ENCODE peak calls at places on chromosomes 2 and 18, in six cellular contexts. One of them, this sample, is unnamed.

GRCh38 chr18:58128286-58129018 is 84.4 kb downstream of the NEDD4L start:
- DNase-seq in AG04449: no peak
- DNase-seq in vagina: no peak
- DNase-seq in brain microvascular endothelial cell: no peak
- DNase-seq in lung: no peak
- DNase-seq in kidney epithelial cell: peak; percentile 86
- DNase-seq in this sample: no peak

GRCh38 chr2:147660680-147661079 is 184.1 kb upstream of the ACVR2A start:
- DNase-seq in lung: no peak
- DNase-seq in AG04449: no peak
- DNase-seq in kidney epithelial cell: no peak
- DNase-seq in vagina: no peak
- DNase-seq in brain microvascular endothelial cell: no peak
- DNase-seq in this sample: no peak

GRCh38 chr2:137107925-137108324 is 342.6 kb downstream of the THSD7B start:
- DNase-seq in vagina: no peak
- DNase-seq in lung: no peak
- DNase-seq in brain microvascular endothelial cell: no peak
- DNase-seq in AG04449: no peak
- DNase-seq in kidney epithelial cell: no peak
- DNase-seq in this sample: no peak

GRCh38 chr2:54724150-54724559 is 693 bp downstream of the EML6 start:
- DNase-seq in lung: no peak
- DNase-seq in AG04449: no peak
- DNase-seq in kidney epithelial cell: no peak
- DNase-seq in brain microvascular endothelial cell: no peak
- DNase-seq in vagina: no peak
- DNase-seq in this sample: peak; percentile 5

GRCh38 chr2:6011871-6012380 is 319.7 kb downstream of the SOX11 start:
- DNase-seq in vagina: no peak
- DNase-seq in lung: no peak
- DNase-seq in kidney epithelial cell: no peak
- DNase-seq in brain microvascular endothelial cell: no peak
- DNase-seq in AG04449: no peak
- DNase-seq in this sample: no peak

GRCh38 chr2:233118601-233119000 is 58.5 kb downstream of the INPP5D start:
- DNase-seq in brain microvascular endothelial cell: no peak
- DNase-seq in AG04449: no peak
- DNase-seq in vagina: no peak
- DNase-seq in kidney epithelial cell: no peak
- DNase-seq in lung: no peak
- DNase-seq in this sample: no peak

GRCh38 chr18:53790817-53791216 is 433.7 kb downstream of the MBD2 start:
- DNase-seq in kidney epithelial cell: no peak
- DNase-seq in vagina: no peak
- DNase-seq in brain microvascular endothelial cell: no peak
- DNase-seq in AG04449: peak; percentile 23
- DNase-seq in lung: no peak
- DNase-seq in this sample: no peak

GRCh38 chr2:126038901-126039300 is 617.1 kb upstream of the GYPC start:
- DNase-seq in kidney epithelial cell: no peak
- DNase-seq in lung: no peak
- DNase-seq in brain microvascular endothelial cell: no peak
- DNase-seq in vagina: no peak
- DNase-seq in AG04449: no peak
- DNase-seq in this sample: no peak

GRCh38 chr2:30716117-30716900 is 90.9 kb downstream of the CAPN13 start:
- DNase-seq in kidney epithelial cell: no peak
- DNase-seq in vagina: peak; percentile 71
- DNase-seq in brain microvascular endothelial cell: no peak
- DNase-seq in lung: peak; percentile 23
- DNase-seq in AG04449: no peak
- DNase-seq in this sample: no peak

GRCh38 chr2:46230115-46230571 is 67.1 kb upstream of the EPAS1 start:
- DNase-seq in brain microvascular endothelial cell: no peak
- DNase-seq in vagina: no peak
- DNase-seq in lung: no peak
- DNase-seq in kidney epithelial cell: peak; percentile 12
- DNase-seq in AG04449: no peak
- DNase-seq in this sample: peak; percentile 36

GRCh38 chr2:222424729-222425671 is 657 bp downstream of the SGPP2 start:
- DNase-seq in AG04449: no peak
- DNase-seq in kidney epithelial cell: no peak
- DNase-seq in lung: peak; percentile 34
- DNase-seq in brain microvascular endothelial cell: no peak
- DNase-seq in vagina: peak; percentile 67
- DNase-seq in this sample: no peak

GRCh38 chr2:11168488-11168887 is 13.2 kb downstream of the SLC66A3 start:
- DNase-seq in brain microvascular endothelial cell: no peak
- DNase-seq in AG04449: no peak
- DNase-seq in lung: no peak
- DNase-seq in vagina: no peak
- DNase-seq in kidney epithelial cell: no peak
- DNase-seq in this sample: no peak

GRCh38 chr2:11166476-11166875 is 11.2 kb downstream of the SLC66A3 start:
- DNase-seq in kidney epithelial cell: no peak
- DNase-seq in AG04449: no peak
- DNase-seq in lung: no peak
- DNase-seq in vagina: no peak
- DNase-seq in brain microvascular endothelial cell: no peak
- DNase-seq in this sample: no peak

GRCh38 chr2:11163439-11164317 is 8.4 kb downstream of the SLC66A3 start:
- DNase-seq in lung: no peak
- DNase-seq in vagina: no peak
- DNase-seq in brain microvascular endothelial cell: no peak
- DNase-seq in kidney epithelial cell: no peak
- DNase-seq in AG04449: no peak
- DNase-seq in this sample: no peak

GRCh38 chr2:11174222-11174621 is 19.0 kb downstream of the SLC66A3 start:
- DNase-seq in brain microvascular endothelial cell: no peak
- DNase-seq in AG04449: no peak
- DNase-seq in vagina: no peak
- DNase-seq in lung: no peak
- DNase-seq in kidney epithelial cell: no peak
- DNase-seq in this sample: no peak

DNA sequence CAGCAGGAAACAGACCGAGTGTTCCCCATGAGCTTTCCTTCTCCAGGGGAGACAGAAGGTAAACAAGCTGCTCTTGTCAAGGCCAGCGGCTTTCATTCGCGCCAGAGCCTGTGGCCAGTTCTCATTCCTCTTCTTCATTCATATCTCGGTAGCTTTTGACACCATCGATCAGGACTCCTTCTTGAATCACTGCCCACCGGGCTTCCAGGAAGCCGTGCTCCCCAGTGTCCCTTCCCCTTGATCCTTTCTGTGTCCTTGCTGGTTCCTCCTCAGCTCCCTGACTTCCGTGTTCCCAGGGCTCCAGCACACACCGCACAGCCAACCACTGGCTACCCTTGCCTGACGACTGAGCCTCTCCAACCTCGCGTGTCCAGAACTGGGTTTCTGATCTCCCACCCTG is 14.1 kb downstream of the SLC66A3 start:
- DNase-seq in vagina: no peak
- DNase-seq in kidney epithelial cell: no peak
- DNase-seq in lung: no peak
- DNase-seq in brain microvascular endothelial cell: no peak
- DNase-seq in AG04449: no peak
- DNase-seq in this sample: no peak
- TF ChIP-seq CTCF in vagina: no peak
- TF ChIP-seq CTCF in kidney epithelial cell: no peak
- TF ChIP-seq CTCF in lung: no peak
- TF ChIP-seq CTCF in brain microvascular endothelial cell: no peak
- TF ChIP-seq CTCF in AG04449: no peak
- TF ChIP-seq CTCF in this sample: no peak

DNA sequence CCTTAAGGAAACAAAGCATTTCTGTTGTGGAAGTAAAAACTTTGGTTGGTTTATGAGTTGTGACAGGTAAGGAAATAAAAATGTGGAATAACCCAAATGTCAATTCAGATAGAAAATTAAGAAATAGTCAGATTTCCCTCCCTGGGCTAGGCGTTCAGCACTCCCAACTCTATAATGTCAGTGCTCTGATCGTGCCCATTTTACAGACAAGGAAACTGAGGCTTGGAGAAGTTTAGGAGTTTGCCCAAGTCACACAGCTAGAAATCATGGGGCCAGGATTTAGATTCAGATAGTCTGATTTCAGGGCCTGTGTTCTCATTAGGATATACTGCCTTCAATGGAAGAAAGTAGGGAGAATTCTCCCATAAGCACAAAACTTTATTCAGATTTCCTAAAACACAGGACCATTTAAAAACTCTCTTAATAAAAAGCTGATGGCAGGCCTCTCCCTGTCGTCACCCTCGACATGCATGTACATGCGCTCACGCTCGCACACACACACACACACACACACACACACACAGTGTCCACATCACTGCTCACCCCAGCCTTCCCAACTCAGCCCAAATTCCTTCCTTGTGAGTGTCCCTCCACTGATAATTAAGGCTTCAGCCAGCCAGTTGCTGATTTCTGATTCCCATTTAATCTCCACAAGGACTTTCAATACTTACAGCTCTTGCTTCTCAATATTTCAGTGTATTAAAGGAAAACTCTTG is 49.1 kb upstream of the SLC14A2 start:
- DNase-seq in kidney epithelial cell: no peak
- DNase-seq in vagina: no peak
- DNase-seq in brain microvascular endothelial cell: peak; percentile 82
- DNase-seq in lung: no peak
- DNase-seq in AG04449: peak; percentile 86
- DNase-seq in this sample: peak; percentile 98
- H3K4me3 ChIP-seq in kidney epithelial cell: no peak overlapping the region
- H3K4me3 ChIP-seq in vagina: no peak overlapping the region
- H3K4me3 ChIP-seq in brain microvascular endothelial cell: no peak overlapping the region
- H3K4me3 ChIP-seq in lung: no peak overlapping the region
- H3K4me3 ChIP-seq in AG04449: peak overlapping the region; percentile 29
- H3K4me3 ChIP-seq in this sample: no peak overlapping the region

DNA sequence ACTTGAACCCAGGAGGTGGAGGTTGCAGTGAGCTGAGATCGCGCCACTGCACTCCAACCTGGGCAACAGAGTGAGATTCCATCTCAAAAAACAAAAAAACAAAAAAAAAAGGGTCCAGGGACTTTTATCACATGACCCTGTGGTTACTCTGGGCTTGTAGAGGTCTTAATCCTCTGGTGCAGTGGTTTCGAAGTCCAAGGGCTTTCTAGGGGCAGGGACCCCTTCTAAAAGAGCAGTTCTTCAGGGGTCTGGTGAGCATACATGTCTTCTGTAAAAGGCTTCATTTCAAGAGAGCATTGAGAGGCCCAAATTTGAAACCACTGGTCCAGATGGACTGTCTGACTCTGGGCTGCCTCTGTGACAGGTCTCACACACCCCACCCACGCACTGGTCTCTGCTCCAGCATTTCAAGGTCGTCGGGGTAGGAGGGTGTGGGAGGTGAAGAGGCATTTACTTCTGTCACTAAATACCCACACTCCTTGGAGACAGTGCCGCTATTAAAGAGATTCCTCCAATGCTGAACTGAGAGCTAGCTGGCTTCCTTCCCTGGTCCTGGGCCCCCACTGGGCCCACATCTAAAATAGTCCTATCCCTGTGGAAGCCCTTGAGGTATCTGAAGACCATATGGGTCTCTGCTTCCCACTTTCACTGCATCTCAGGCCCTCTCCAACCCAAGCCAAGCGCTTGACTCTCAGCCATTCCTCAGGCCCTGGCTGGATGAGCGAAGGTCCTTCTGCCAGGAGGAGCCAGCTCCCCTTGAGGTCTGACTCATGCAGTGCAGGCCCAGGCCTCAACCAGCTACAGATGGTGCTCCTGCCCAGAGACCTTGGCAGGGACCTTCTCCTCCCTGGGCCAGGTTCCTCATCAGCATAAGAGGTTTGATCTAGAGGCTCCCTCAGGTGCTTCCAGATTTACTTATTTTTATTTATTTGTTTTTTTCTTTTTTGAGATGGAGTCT is 44.8 kb downstream of the PAX8 start:
- DNase-seq in AG04449: no peak
- DNase-seq in brain microvascular endothelial cell: no peak
- DNase-seq in lung: no peak
- DNase-seq in kidney epithelial cell: no peak
- DNase-seq in vagina: no peak
- DNase-seq in this sample: peak; percentile 50
- TF ChIP-seq CTCF in AG04449: peak; percentile 37
- TF ChIP-seq CTCF in brain microvascular endothelial cell: peak; percentile 48
- TF ChIP-seq CTCF in lung: no peak
- TF ChIP-seq CTCF in kidney epithelial cell: peak; percentile 24
- TF ChIP-seq CTCF in vagina: no peak
- TF ChIP-seq CTCF in this sample: peak; percentile 23

GRCh38 chr2:219417374-219417773 is 803 bp upstream of the DES start:
- DNase-seq in vagina: no peak
- DNase-seq in lung: no peak
- DNase-seq in brain microvascular endothelial cell: no peak
- DNase-seq in AG04449: no peak
- DNase-seq in kidney epithelial cell: no peak
- DNase-seq in this sample: no peak

GRCh38 chr2:219418570-219419189 is 503 bp downstream of the DES start:
- DNase-seq in kidney epithelial cell: no peak
- DNase-seq in brain microvascular endothelial cell: no peak
- DNase-seq in lung: no peak
- DNase-seq in AG04449: no peak
- DNase-seq in vagina: no peak
- DNase-seq in this sample: peak; percentile 11

GRCh38 chr2:219419331-219420197 is 1.4 kb downstream of the DES start:
- DNase-seq in lung: no peak
- DNase-seq in brain microvascular endothelial cell: no peak
- DNase-seq in AG04449: no peak
- DNase-seq in kidney epithelial cell: no peak
- DNase-seq in vagina: no peak
- DNase-seq in this sample: no peak

GRCh38 chr2:219416938-219417337 is 1.2 kb upstream of the DES start:
- DNase-seq in brain microvascular endothelial cell: no peak
- DNase-seq in AG04449: no peak
- DNase-seq in kidney epithelial cell: no peak
- DNase-seq in vagina: no peak
- DNase-seq in lung: no peak
- DNase-seq in this sample: no peak

DNA sequence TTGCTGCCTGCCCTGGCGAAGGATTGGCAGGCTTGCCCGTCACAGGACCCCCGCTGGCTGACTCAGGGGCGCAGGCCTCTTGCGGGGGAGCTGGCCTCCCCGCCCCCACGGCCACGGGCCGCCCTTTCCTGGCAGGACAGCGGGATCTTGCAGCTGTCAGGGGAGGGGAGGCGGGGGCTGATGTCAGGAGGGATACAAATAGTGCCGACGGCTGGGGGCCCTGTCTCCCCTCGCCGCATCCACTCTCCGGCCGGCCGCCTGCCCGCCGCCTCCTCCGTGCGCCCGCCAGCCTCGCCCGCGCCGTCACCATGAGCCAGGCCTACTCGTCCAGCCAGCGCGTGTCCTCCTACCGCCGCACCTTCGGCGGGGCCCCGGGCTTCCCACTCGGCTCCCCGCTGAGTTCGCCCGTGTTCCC is at the start of gene DES:
- DNase-seq in kidney epithelial cell: no peak
- DNase-seq in brain microvascular endothelial cell: no peak
- DNase-seq in lung: no peak
- DNase-seq in vagina: no peak
- DNase-seq in AG04449: no peak
- DNase-seq in this sample: peak; percentile 20
- H3K4me3 ChIP-seq in kidney epithelial cell: peak within 1 kb of the TSS; percentile 17
- H3K4me3 ChIP-seq in brain microvascular endothelial cell: peak within 1 kb of the TSS; percentile 3
- H3K4me3 ChIP-seq in lung: peak within 1 kb of the TSS; percentile 5
- H3K4me3 ChIP-seq in vagina: peak within 1 kb of the TSS; percentile 46
- H3K4me3 ChIP-seq in AG04449: no peak within 1 kb of the TSS
- H3K4me3 ChIP-seq in this sample: no peak within 1 kb of the TSS